ENCODE peak calls at places on chromosomes 2 and 18, in five cellular contexts. One of them, this sample, is unnamed.

GRCh38 chr2:3683748-3684454 is 19.5 kb upstream of the DCDC2C start:
- DNase-seq in progenitor cell of endocrine pancreas: no peak
- DNase-seq in AG04450: peak; percentile 46
- DNase-seq in GM12865: no peak
- DNase-seq in endothelial cell: no peak
- DNase-seq in this sample: no peak

GRCh38 chr2:34912084-34912483 is 1313.0 kb upstream of the FAM98A start:
- DNase-seq in GM12865: peak; percentile 42
- DNase-seq in endothelial cell: no peak
- DNase-seq in progenitor cell of endocrine pancreas: no peak
- DNase-seq in AG04450: no peak
- DNase-seq in this sample: no peak

GRCh38 chr18:28855524-28855923 is 678.6 kb upstream of the CDH2 start:
- DNase-seq in progenitor cell of endocrine pancreas: no peak
- DNase-seq in endothelial cell: no peak
- DNase-seq in GM12865: no peak
- DNase-seq in AG04450: no peak
- DNase-seq in this sample: no peak

GRCh38 chr2:168495524-168495923 is 39.5 kb downstream of the CERS6 start:
- DNase-seq in progenitor cell of endocrine pancreas: no peak
- DNase-seq in endothelial cell: no peak
- DNase-seq in AG04450: no peak
- DNase-seq in GM12865: peak; percentile 89
- DNase-seq in this sample: no peak

GRCh38 chr2:74188018-74188601 is 9.4 kb upstream of the MOB1A start:
- DNase-seq in endothelial cell: no peak
- DNase-seq in progenitor cell of endocrine pancreas: no peak
- DNase-seq in AG04450: peak; percentile 50
- DNase-seq in GM12865: no peak
- DNase-seq in this sample: no peak

GRCh38 chr2:97645112-97645699 is 656 bp upstream of the COX5B start:
- DNase-seq in progenitor cell of endocrine pancreas: no peak
- DNase-seq in endothelial cell: peak; percentile 33
- DNase-seq in GM12865: peak; percentile 26
- DNase-seq in AG04450: no peak
- DNase-seq in this sample: no peak

GRCh38 chr2:127080941-127081769 is 25.8 kb downstream of the BIN1 start:
- DNase-seq in progenitor cell of endocrine pancreas: no peak
- DNase-seq in endothelial cell: no peak
- DNase-seq in AG04450: no peak
- DNase-seq in GM12865: peak; percentile 70
- DNase-seq in this sample: peak; percentile 62

GRCh38 chr2:128160616-128161275 is 69.7 kb downstream of the UGGT1 start:
- DNase-seq in AG04450: no peak
- DNase-seq in GM12865: no peak
- DNase-seq in endothelial cell: no peak
- DNase-seq in progenitor cell of endocrine pancreas: no peak
- DNase-seq in this sample: no peak

GRCh38 chr2:31339696-31340095 is 74.8 kb downstream of the XDH start:
- DNase-seq in AG04450: no peak
- DNase-seq in endothelial cell: no peak
- DNase-seq in progenitor cell of endocrine pancreas: no peak
- DNase-seq in GM12865: no peak
- DNase-seq in this sample: no peak

GRCh38 chr2:57806449-57806968 is 240.1 kb upstream of the VRK2 start:
- DNase-seq in GM12865: no peak
- DNase-seq in progenitor cell of endocrine pancreas: no peak
- DNase-seq in AG04450: no peak
- DNase-seq in endothelial cell: no peak
- DNase-seq in this sample: no peak

GRCh38 chr2:121019756-121020155 is 265.2 kb downstream of the TFCP2L1 start:
- DNase-seq in GM12865: no peak
- DNase-seq in progenitor cell of endocrine pancreas: no peak
- DNase-seq in AG04450: no peak
- DNase-seq in endothelial cell: no peak
- DNase-seq in this sample: no peak

GRCh38 chr2:183035954-183036669 is 2.1 kb downstream of the NCKAP1 start:
- DNase-seq in GM12865: peak; percentile 39
- DNase-seq in progenitor cell of endocrine pancreas: no peak
- DNase-seq in AG04450: no peak
- DNase-seq in endothelial cell: no peak
- DNase-seq in this sample: no peak

GRCh38 chr2:68000170-68000825 is 62.5 kb downstream of the C1D start:
- DNase-seq in progenitor cell of endocrine pancreas: no peak
- DNase-seq in AG04450: no peak
- DNase-seq in GM12865: no peak
- DNase-seq in endothelial cell: no peak
- DNase-seq in this sample: no peak

GRCh38 chr2:70089220-70089945 is 2.1 kb downstream of the PCBP1 start:
- DNase-seq in endothelial cell: peak; percentile 26
- DNase-seq in AG04450: no peak
- DNase-seq in progenitor cell of endocrine pancreas: peak; percentile 23
- DNase-seq in GM12865: peak; percentile 66
- DNase-seq in this sample: no peak

GRCh38 chr2:165371356-165371755 is 98.1 kb upstream of the CSRNP3 start:
- DNase-seq in progenitor cell of endocrine pancreas: no peak
- DNase-seq in AG04450: no peak
- DNase-seq in endothelial cell: no peak
- DNase-seq in GM12865: no peak
- DNase-seq in this sample: peak; percentile 17

GRCh38 chr2:168529054-168529833 is 73.2 kb downstream of the CERS6 start:
- DNase-seq in endothelial cell: no peak
- DNase-seq in progenitor cell of endocrine pancreas: no peak
- DNase-seq in GM12865: peak; percentile 23
- DNase-seq in AG04450: no peak
- DNase-seq in this sample: no peak

GRCh38 chr2:9420495-9420894 is 2.8 kb downstream of the ITGB1BP1 start:
- DNase-seq in progenitor cell of endocrine pancreas: no peak
- DNase-seq in AG04450: no peak
- DNase-seq in endothelial cell: no peak
- DNase-seq in GM12865: no peak
- DNase-seq in this sample: no peak

GRCh38 chr2:9424447-9425164 is 1.2 kb downstream of the CPSF3 start:
- DNase-seq in endothelial cell: no peak
- DNase-seq in GM12865: peak; percentile 29
- DNase-seq in progenitor cell of endocrine pancreas: no peak
- DNase-seq in AG04450: no peak
- DNase-seq in this sample: no peak

GRCh38 chr2:9422321-9423099 is 818 bp downstream of the ITGB1BP1 start:
- DNase-seq in GM12865: peak; percentile 55
- DNase-seq in endothelial cell: peak; percentile 21
- DNase-seq in AG04450: no peak
- DNase-seq in progenitor cell of endocrine pancreas: no peak
- DNase-seq in this sample: peak; percentile 36

GRCh38 chr2:9423922-9424272 is 443 bp downstream of the CPSF3 start:
- DNase-seq in AG04450: no peak
- DNase-seq in progenitor cell of endocrine pancreas: no peak
- DNase-seq in GM12865: peak; percentile 64
- DNase-seq in endothelial cell: no peak
- DNase-seq in this sample: no peak

GRCh38 chr2:9423100-9423921 is at the start of the genes CPSF3 and ITGB1BP1:
- DNase-seq in endothelial cell: peak; percentile 99
- DNase-seq in AG04450: peak; percentile 95
- DNase-seq in GM12865: peak; percentile 99
- DNase-seq in progenitor cell of endocrine pancreas: peak; percentile 99
- DNase-seq in this sample: peak; percentile 98
- TF ChIP-seq CTCF in endothelial cell: no peak
- TF ChIP-seq CTCF in AG04450: no peak
- TF ChIP-seq CTCF in GM12865: no peak
- TF ChIP-seq CTCF in progenitor cell of endocrine pancreas: no peak
- TF ChIP-seq CTCF in this sample: no peak

GRCh38 chr2:231361701-231362588 is 33.6 kb upstream of the B3GNT7 start:
- DNase-seq in endothelial cell: no peak
- DNase-seq in AG04450: no peak
- DNase-seq in progenitor cell of endocrine pancreas: no peak
- DNase-seq in GM12865: peak; percentile 68
- DNase-seq in this sample: no peak
- TF ChIP-seq CTCF in endothelial cell: no peak
- TF ChIP-seq CTCF in AG04450: no peak
- TF ChIP-seq CTCF in progenitor cell of endocrine pancreas: no peak
- TF ChIP-seq CTCF in GM12865: peak; percentile 25
- TF ChIP-seq CTCF in this sample: no peak

GRCh38 chr2:233032551-233033320 is at the start of gene NEU2:
- DNase-seq in GM12865: no peak
- DNase-seq in AG04450: no peak
- DNase-seq in endothelial cell: no peak
- DNase-seq in progenitor cell of endocrine pancreas: no peak
- DNase-seq in this sample: no peak
- TF ChIP-seq CTCF in GM12865: no peak
- TF ChIP-seq CTCF in AG04450: no peak
- TF ChIP-seq CTCF in endothelial cell: no peak
- TF ChIP-seq CTCF in progenitor cell of endocrine pancreas: no peak
- TF ChIP-seq CTCF in this sample: no peak

GRCh38 chr2:203535078-203535783 is at the start of gene RAPH1:
- DNase-seq in endothelial cell: peak; percentile 84
- DNase-seq in progenitor cell of endocrine pancreas: peak; percentile 65
- DNase-seq in GM12865: peak; percentile 57
- DNase-seq in AG04450: peak; percentile 30
- DNase-seq in this sample: peak; percentile 88
- TF ChIP-seq CTCF in endothelial cell: no peak
- TF ChIP-seq CTCF in progenitor cell of endocrine pancreas: no peak
- TF ChIP-seq CTCF in GM12865: no peak
- TF ChIP-seq CTCF in AG04450: no peak
- TF ChIP-seq CTCF in this sample: no peak

GRCh38 chr2:171529914-171530313 is 7.6 kb downstream of the CYBRD1 start:
- DNase-seq in GM12865: peak; percentile 32
- DNase-seq in AG04450: no peak
- DNase-seq in progenitor cell of endocrine pancreas: no peak
- DNase-seq in endothelial cell: no peak
- DNase-seq in this sample: peak; percentile 28
- TF ChIP-seq CTCF in GM12865: peak; percentile 71
- TF ChIP-seq CTCF in AG04450: peak; percentile 62
- TF ChIP-seq CTCF in progenitor cell of endocrine pancreas: peak; percentile 55
- TF ChIP-seq CTCF in endothelial cell: peak; percentile 81
- TF ChIP-seq CTCF in this sample: peak; percentile 59

GRCh38 chr2:9629222-9630000 is 1.4 kb downstream of the YWHAQ start:
- DNase-seq in GM12865: peak; percentile 24
- DNase-seq in AG04450: no peak
- DNase-seq in endothelial cell: no peak
- DNase-seq in progenitor cell of endocrine pancreas: no peak
- DNase-seq in this sample: no peak

GRCh38 chr2:9631484-9631819 is 655 bp upstream of the YWHAQ start:
- DNase-seq in GM12865: no peak
- DNase-seq in AG04450: no peak
- DNase-seq in progenitor cell of endocrine pancreas: no peak
- DNase-seq in endothelial cell: no peak
- DNase-seq in this sample: no peak

GRCh38 chr2:9631976-9632700 is 1.3 kb upstream of the YWHAQ start:
- DNase-seq in progenitor cell of endocrine pancreas: no peak
- DNase-seq in GM12865: no peak
- DNase-seq in AG04450: no peak
- DNase-seq in endothelial cell: no peak
- DNase-seq in this sample: no peak

GRCh38 chr2:9630750-9631483 is at the start of gene YWHAQ:
- DNase-seq in GM12865: peak; percentile 100
- DNase-seq in AG04450: peak; percentile 98
- DNase-seq in progenitor cell of endocrine pancreas: peak; percentile 98
- DNase-seq in endothelial cell: peak; percentile 99
- DNase-seq in this sample: peak; percentile 99

DNA sequence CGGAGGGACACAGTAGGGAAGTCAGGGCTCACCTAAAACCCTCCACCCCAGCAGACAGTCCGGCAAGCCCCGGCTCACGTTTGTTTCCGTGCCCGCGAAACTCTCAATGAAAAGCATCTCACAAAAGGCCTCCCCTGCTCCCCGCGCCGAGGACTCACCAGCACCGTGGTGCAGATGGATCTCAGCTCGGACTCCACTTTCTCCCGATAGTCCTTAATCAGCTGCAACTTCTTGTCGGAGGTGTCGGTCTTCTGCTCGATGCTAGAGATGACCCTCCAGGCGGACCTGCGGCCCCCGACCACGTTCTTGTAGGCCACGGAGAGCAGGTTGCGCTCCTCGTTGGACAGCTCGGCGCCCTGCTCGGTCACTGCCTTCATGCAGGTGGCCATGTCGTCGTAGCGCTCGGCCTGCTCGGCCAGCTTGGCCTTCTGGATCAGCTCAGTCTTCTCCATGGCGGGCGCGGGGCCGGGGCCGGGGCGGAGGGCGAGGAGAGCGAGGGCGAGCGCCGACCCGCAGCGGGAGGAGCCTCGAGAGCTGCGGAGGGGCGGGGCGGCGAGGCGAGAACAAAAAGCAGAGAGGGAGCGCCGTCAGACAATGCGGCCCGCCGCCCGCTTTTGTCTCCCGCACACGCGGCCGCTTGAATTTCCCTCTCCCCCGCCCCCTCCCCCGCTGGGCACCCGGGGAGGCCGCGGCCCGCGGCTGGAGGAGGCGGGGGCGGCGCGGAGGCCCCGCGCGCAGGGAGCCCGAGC is 622 bp downstream of the YWHAQ start:
- DNase-seq in progenitor cell of endocrine pancreas: peak; percentile 70
- DNase-seq in AG04450: no peak
- DNase-seq in endothelial cell: peak; percentile 78
- DNase-seq in GM12865: peak; percentile 83
- DNase-seq in this sample: peak; percentile 78
- TF ChIP-seq CTCF in progenitor cell of endocrine pancreas: no peak
- TF ChIP-seq CTCF in AG04450: no peak
- TF ChIP-seq CTCF in endothelial cell: no peak
- TF ChIP-seq CTCF in GM12865: no peak
- TF ChIP-seq CTCF in this sample: no peak

GRCh38 chr2:240839152-240840143 is 19.4 kb upstream of the KIF1A start:
- DNase-seq in AG04450: no peak
- DNase-seq in progenitor cell of endocrine pancreas: no peak
- DNase-seq in endothelial cell: no peak
- DNase-seq in GM12865: no peak
- DNase-seq in this sample: no peak
- TF ChIP-seq CTCF in AG04450: no peak
- TF ChIP-seq CTCF in progenitor cell of endocrine pancreas: no peak
- TF ChIP-seq CTCF in endothelial cell: no peak
- TF ChIP-seq CTCF in GM12865: no peak
- TF ChIP-seq CTCF in this sample: no peak

DNA sequence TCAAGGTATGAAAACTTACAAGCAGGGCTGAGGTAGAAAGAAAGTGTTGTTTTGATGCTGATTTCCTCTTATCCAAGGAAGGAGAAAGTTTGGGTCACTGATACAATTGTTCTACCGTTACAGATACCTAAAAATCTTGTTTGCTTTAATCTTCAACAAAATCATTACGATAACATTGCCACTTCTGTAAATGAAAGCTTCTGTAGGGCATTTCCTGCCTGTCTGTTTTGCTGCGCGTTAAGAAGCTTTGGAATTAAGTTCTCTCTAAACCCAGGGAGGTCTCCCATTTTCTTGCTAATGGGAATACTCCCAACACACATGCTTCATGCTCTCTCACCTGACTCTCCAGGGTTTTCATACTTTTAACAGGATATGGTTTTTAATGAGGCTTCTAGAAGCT is 258.5 kb downstream of the PTGR3 start:
- DNase-seq in GM12865: no peak
- DNase-seq in AG04450: no peak
- DNase-seq in endothelial cell: no peak
- DNase-seq in progenitor cell of endocrine pancreas: no peak
- DNase-seq in this sample: no peak
- TF ChIP-seq CTCF in GM12865: no peak
- TF ChIP-seq CTCF in AG04450: no peak
- TF ChIP-seq CTCF in endothelial cell: no peak
- TF ChIP-seq CTCF in progenitor cell of endocrine pancreas: no peak
- TF ChIP-seq CTCF in this sample: no peak

This sample was measured in Calu3.